ENCODE peak calls at places on chromosomes 6 and 20, in seven cellular contexts. One of them, this sample, is unnamed.

GRCh38 chr20:12053348-12053747 is 135.7 kb downstream of the BTBD3 start:
- DNase-seq in GM06990: no peak
- DNase-seq in astrocyte: peak
- DNase-seq in lower leg skin: no peak
- DNase-seq in HFFc6: peak
- DNase-seq in brain microvascular endothelial cell: peak
- DNase-seq in astrocyte of the cerebellum: peak
- DNase-seq in this sample: no peak

GRCh38 chr20:37379967-37380828 is 34.3 kb downstream of the SRC start:
- DNase-seq in HFFc6: peak
- DNase-seq in astrocyte of the cerebellum: no peak
- DNase-seq in astrocyte: peak
- DNase-seq in lower leg skin: no peak
- DNase-seq in brain microvascular endothelial cell: no peak
- DNase-seq in GM06990: no peak
- DNase-seq in this sample: no peak

GRCh38 chr6:129567374-129567773 is 142.6 kb downstream of the ARHGAP18 start:
- DNase-seq in lower leg skin: no peak
- DNase-seq in astrocyte of the cerebellum: no peak
- DNase-seq in brain microvascular endothelial cell: peak
- DNase-seq in HFFc6: no peak
- DNase-seq in GM06990: no peak
- DNase-seq in astrocyte: no peak
- DNase-seq in this sample: no peak

GRCh38 chr20:17716331-17716730 is 16.6 kb downstream of the BANF2 start:
- DNase-seq in astrocyte: no peak
- DNase-seq in HFFc6: no peak
- DNase-seq in lower leg skin: no peak
- DNase-seq in brain microvascular endothelial cell: no peak
- DNase-seq in GM06990: no peak
- DNase-seq in astrocyte of the cerebellum: no peak
- DNase-seq in this sample: no peak

GRCh38 chr6:13172294-13172693 is 156.0 kb downstream of the TBC1D7 start:
- DNase-seq in astrocyte: no peak
- DNase-seq in GM06990: no peak
- DNase-seq in astrocyte of the cerebellum: no peak
- DNase-seq in brain microvascular endothelial cell: no peak
- DNase-seq in HFFc6: no peak
- DNase-seq in lower leg skin: no peak
- DNase-seq in this sample: no peak

GRCh38 chr6:35317483-35318199 is 20.0 kb downstream of the DEF6 start:
- DNase-seq in GM06990: no peak
- DNase-seq in lower leg skin: no peak
- DNase-seq in brain microvascular endothelial cell: no peak
- DNase-seq in HFFc6: no peak
- DNase-seq in astrocyte: peak
- DNase-seq in astrocyte of the cerebellum: no peak
- DNase-seq in this sample: no peak

GRCh38 chr20:57346477-57346876 is 4.6 kb upstream of the RAE1 start:
- DNase-seq in GM06990: no peak
- DNase-seq in astrocyte: peak
- DNase-seq in HFFc6: peak
- DNase-seq in brain microvascular endothelial cell: peak
- DNase-seq in astrocyte of the cerebellum: peak
- DNase-seq in lower leg skin: peak
- DNase-seq in this sample: peak

GRCh38 chr20:63911171-63911570 is 16.2 kb downstream of the DNAJC5 start:
- DNase-seq in astrocyte: peak
- DNase-seq in brain microvascular endothelial cell: no peak
- DNase-seq in GM06990: no peak
- DNase-seq in HFFc6: no peak
- DNase-seq in astrocyte of the cerebellum: no peak
- DNase-seq in lower leg skin: no peak
- DNase-seq in this sample: no peak

GRCh38 chr6:152701081-152701862 is 3.6 kb downstream of the MYCT1 start:
- DNase-seq in HFFc6: no peak
- DNase-seq in brain microvascular endothelial cell: peak
- DNase-seq in lower leg skin: no peak
- DNase-seq in GM06990: no peak
- DNase-seq in astrocyte: peak
- DNase-seq in astrocyte of the cerebellum: no peak
- DNase-seq in this sample: no peak

GRCh38 chr20:2208897-2209296 is 86.9 kb upstream of the TGM3 start:
- DNase-seq in brain microvascular endothelial cell: no peak
- DNase-seq in lower leg skin: no peak
- DNase-seq in HFFc6: no peak
- DNase-seq in GM06990: no peak
- DNase-seq in astrocyte: no peak
- DNase-seq in astrocyte of the cerebellum: no peak
- DNase-seq in this sample: no peak

GRCh38 chr20:46683939-46684750 is 5.1 kb downstream of the TP53RK start:
- DNase-seq in astrocyte of the cerebellum: no peak
- DNase-seq in HFFc6: peak
- DNase-seq in astrocyte: peak
- DNase-seq in lower leg skin: peak
- DNase-seq in brain microvascular endothelial cell: peak
- DNase-seq in GM06990: no peak
- DNase-seq in this sample: no peak

GRCh38 chr20:48722737-48723191 is 105.0 kb downstream of the PREX1 start:
- DNase-seq in astrocyte: peak
- DNase-seq in brain microvascular endothelial cell: peak
- DNase-seq in lower leg skin: no peak
- DNase-seq in GM06990: peak
- DNase-seq in HFFc6: peak
- DNase-seq in astrocyte of the cerebellum: no peak
- DNase-seq in this sample: no peak

GRCh38 chr6:36229223-36229622 is 32.7 kb downstream of the BRPF3 start:
- DNase-seq in GM06990: no peak
- DNase-seq in lower leg skin: no peak
- DNase-seq in astrocyte: no peak
- DNase-seq in brain microvascular endothelial cell: no peak
- DNase-seq in astrocyte of the cerebellum: no peak
- DNase-seq in HFFc6: no peak
- DNase-seq in this sample: no peak

GRCh38 chr20:44720994-44721784 is 6.0 kb downstream of the CCN5 start:
- DNase-seq in GM06990: no peak
- DNase-seq in astrocyte of the cerebellum: peak
- DNase-seq in astrocyte: peak
- DNase-seq in lower leg skin: no peak
- DNase-seq in brain microvascular endothelial cell: peak
- DNase-seq in HFFc6: peak
- DNase-seq in this sample: no peak

GRCh38 chr6:135212935-135213334 is 31.8 kb downstream of the MYB start:
- DNase-seq in GM06990: no peak
- DNase-seq in lower leg skin: no peak
- DNase-seq in astrocyte of the cerebellum: peak
- DNase-seq in brain microvascular endothelial cell: peak
- DNase-seq in astrocyte: peak
- DNase-seq in HFFc6: peak
- DNase-seq in this sample: no peak

GRCh38 chr6:227812-228338 is 64.4 kb upstream of the DUSP22 start:
- DNase-seq in brain microvascular endothelial cell: no peak
- DNase-seq in HFFc6: no peak
- DNase-seq in astrocyte: no peak
- DNase-seq in astrocyte of the cerebellum: no peak
- DNase-seq in GM06990: peak
- DNase-seq in lower leg skin: no peak
- DNase-seq in this sample: no peak

GRCh38 chr6:128508588-128509296 is 11.7 kb downstream of the PTPRK start:
- DNase-seq in GM06990: no peak
- DNase-seq in HFFc6: peak
- DNase-seq in brain microvascular endothelial cell: peak
- DNase-seq in astrocyte of the cerebellum: no peak
- DNase-seq in lower leg skin: no peak
- DNase-seq in astrocyte: peak
- DNase-seq in this sample: no peak

GRCh38 chr6:26016326-26017275 is 54.0 kb downstream of the TRIM38 start:
- DNase-seq in astrocyte of the cerebellum: no peak
- DNase-seq in HFFc6: peak
- DNase-seq in brain microvascular endothelial cell: no peak
- DNase-seq in GM06990: no peak
- DNase-seq in astrocyte: peak
- DNase-seq in lower leg skin: no peak
- DNase-seq in this sample: no peak

GRCh38 chr6:56856036-56856580 is 98.8 kb upstream of the BEND6 start:
- DNase-seq in astrocyte of the cerebellum: peak
- DNase-seq in GM06990: no peak
- DNase-seq in HFFc6: no peak
- DNase-seq in astrocyte: peak
- DNase-seq in lower leg skin: no peak
- DNase-seq in brain microvascular endothelial cell: no peak
- DNase-seq in this sample: no peak

GRCh38 chr6:79373880-79374279 is 139.4 kb upstream of the HMGN3 start:
- DNase-seq in GM06990: no peak
- DNase-seq in astrocyte: no peak
- DNase-seq in brain microvascular endothelial cell: no peak
- DNase-seq in HFFc6: no peak
- DNase-seq in astrocyte of the cerebellum: no peak
- DNase-seq in lower leg skin: no peak
- DNase-seq in this sample: no peak

GRCh38 chr6:10763006-10763405 is 15.4 kb downstream of the TMEM14B start:
- DNase-seq in HFFc6: no peak
- DNase-seq in astrocyte of the cerebellum: no peak
- DNase-seq in lower leg skin: no peak
- DNase-seq in GM06990: no peak
- DNase-seq in brain microvascular endothelial cell: no peak
- DNase-seq in astrocyte: peak
- DNase-seq in this sample: no peak
- TF ChIP-seq CTCF in HFFc6: no peak
- TF ChIP-seq CTCF in astrocyte of the cerebellum: no peak
- TF ChIP-seq CTCF in lower leg skin: no peak
- TF ChIP-seq CTCF in GM06990: no peak
- TF ChIP-seq CTCF in brain microvascular endothelial cell: no peak
- TF ChIP-seq CTCF in astrocyte: no peak
- TF ChIP-seq CTCF in this sample: no peak

GRCh38 chr20:15902493-15902892 is 670.8 kb downstream of the KIF16B start:
- DNase-seq in HFFc6: no peak
- DNase-seq in lower leg skin: no peak
- DNase-seq in astrocyte: no peak
- DNase-seq in astrocyte of the cerebellum: no peak
- DNase-seq in GM06990: peak
- DNase-seq in brain microvascular endothelial cell: peak
- DNase-seq in this sample: no peak
- TF ChIP-seq CTCF in HFFc6: peak
- TF ChIP-seq CTCF in lower leg skin: no peak
- TF ChIP-seq CTCF in astrocyte: no peak
- TF ChIP-seq CTCF in astrocyte of the cerebellum: peak
- TF ChIP-seq CTCF in GM06990: peak
- TF ChIP-seq CTCF in brain microvascular endothelial cell: peak
- TF ChIP-seq CTCF in this sample: no peak

GRCh38 chr6:50358113-50358512 is 308.4 kb upstream of the DEFB112 start:
- DNase-seq in brain microvascular endothelial cell: no peak
- DNase-seq in HFFc6: no peak
- DNase-seq in astrocyte of the cerebellum: no peak
- DNase-seq in astrocyte: no peak
- DNase-seq in GM06990: no peak
- DNase-seq in lower leg skin: no peak
- DNase-seq in this sample: no peak

DNA sequence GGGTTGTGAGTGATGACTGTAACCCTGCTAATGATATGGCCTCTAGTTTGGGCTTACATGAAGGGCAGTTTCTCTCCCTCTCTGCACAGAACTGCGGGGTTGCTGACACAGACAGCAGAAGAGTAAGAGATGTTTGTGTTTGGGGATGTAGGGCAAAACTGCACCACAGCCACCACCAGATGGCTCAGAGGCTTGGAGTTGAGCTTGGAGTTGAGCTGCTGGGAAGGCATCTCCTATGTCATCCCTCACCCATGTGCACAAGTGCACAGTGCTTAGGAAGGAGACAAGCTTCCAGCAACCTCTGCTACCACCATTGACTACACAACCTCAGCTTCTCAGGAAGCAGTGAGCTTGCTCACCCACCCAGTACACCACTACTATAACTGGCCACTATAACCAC is 303.9 kb upstream of the DEFB112 start:
- DNase-seq in lower leg skin: no peak
- DNase-seq in astrocyte of the cerebellum: no peak
- DNase-seq in HFFc6: no peak
- DNase-seq in GM06990: no peak
- DNase-seq in astrocyte: no peak
- DNase-seq in brain microvascular endothelial cell: no peak
- DNase-seq in this sample: no peak
- TF ChIP-seq CTCF in lower leg skin: no peak
- TF ChIP-seq CTCF in astrocyte of the cerebellum: no peak
- TF ChIP-seq CTCF in HFFc6: no peak
- TF ChIP-seq CTCF in GM06990: no peak
- TF ChIP-seq CTCF in astrocyte: no peak
- TF ChIP-seq CTCF in brain microvascular endothelial cell: no peak
- TF ChIP-seq CTCF in this sample: no peak

DNA sequence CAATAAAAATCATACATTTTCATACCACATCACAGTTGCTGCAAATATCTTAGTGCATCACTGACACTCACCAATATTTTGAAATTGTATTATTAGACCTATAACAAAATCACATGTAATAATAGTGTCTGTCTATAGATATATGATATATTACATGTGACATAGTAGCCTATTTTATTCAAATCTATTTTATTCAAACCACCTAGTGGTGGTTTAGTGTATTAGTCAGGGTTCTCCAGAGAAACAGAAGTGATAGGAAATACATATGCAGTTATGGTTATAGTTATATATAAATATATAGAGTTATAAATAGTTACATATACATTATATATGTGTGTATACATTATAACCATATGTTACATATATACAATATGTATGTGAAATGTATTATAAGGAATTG is 366.5 kb upstream of the ARID1B start:
- DNase-seq in HFFc6: no peak
- DNase-seq in astrocyte: no peak
- DNase-seq in GM06990: no peak
- DNase-seq in lower leg skin: no peak
- DNase-seq in astrocyte of the cerebellum: no peak
- DNase-seq in brain microvascular endothelial cell: no peak
- DNase-seq in this sample: no peak
- TF ChIP-seq CTCF in HFFc6: peak
- TF ChIP-seq CTCF in astrocyte: no peak
- TF ChIP-seq CTCF in GM06990: peak
- TF ChIP-seq CTCF in lower leg skin: no peak
- TF ChIP-seq CTCF in astrocyte of the cerebellum: no peak
- TF ChIP-seq CTCF in brain microvascular endothelial cell: peak
- TF ChIP-seq CTCF in this sample: no peak

This sample was measured in GM10248.